ENCODE peak calls at places on chromosome 2, in eight cellular contexts. B is PC-3; M is CD4-positive, alpha-beta memory T cell; K is endothelial cell of umbilical vein; G is transverse colon; C is tibial nerve; L is left ventricle myocardium inferior; N is neuronal stem cell. S is an unnamed sample. For H3K4me1, the result is how much of the 10 kb centered on the place peaks cover.

GRCh38 chr2:241049739-241050623 is 51.6 kb downstream of the SNED1 start:
- DNase-seq in B (no peak), L (no peak), C (no peak), M (no peak), G (peak), N (peak), K (peak), S (no peak)

GRCh38 chr2:3288455-3289163 is 89.0 kb downstream of the EIPR1 start:
- DNase-seq in M (no peak), G (no peak), B (no peak), K (no peak), N (no peak), L (no peak), C (no peak), S (no peak)

GRCh38 chr2:165164201-165164600 is 39.6 kb downstream of the SCN3A start:
- DNase-seq in M (no peak), G (no peak), L (no peak), B (peak), K (no peak), C (no peak), N (no peak), S (no peak)

GRCh38 chr2:238850096-238850495 is 2.2 kb downstream of the TWIST2 start:
- DNase-seq in G (no peak), L (no peak), M (no peak), K (no peak), N (no peak), B (no peak), C (no peak), S (no peak)

GRCh38 chr2:172090044-172090946 is 5.0 kb downstream of the DLX1 start:
- DNase-seq in C (no peak), M (no peak), B (no peak), N (peak), G (no peak), K (no peak), L (no peak), S (peak)

GRCh38 chr2:183243760-183244159 is 119.5 kb downstream of the NUP35 start:
- DNase-seq in M (no peak), B (no peak), K (no peak), C (no peak), G (no peak), L (no peak), N (no peak), S (no peak)

GRCh38 chr2:96205238-96205637 is 3.4 kb downstream of the STARD7 start:
- DNase-seq in L (no peak), G (no peak), B (no peak), N (no peak), M (no peak), C (no peak), K (no peak), S (no peak)

GRCh38 chr2:101540518-101540917 is 65.6 kb upstream of the RFX8 start:
- DNase-seq in B (no peak), L (no peak), M (no peak), G (no peak), C (no peak), K (no peak), N (no peak), S (no peak)

GRCh38 chr2:85997016-85997970 is 108.4 kb downstream of the POLR1A start:
- DNase-seq in B (no peak), N (no peak), C (peak), K (no peak), L (peak), M (no peak), G (no peak), S (peak)

GRCh38 chr2:84901593-84902120 is 3.8 kb upstream of the TMSB10 start:
- DNase-seq in G (no peak), N (no peak), B (no peak), K (no peak), C (no peak), M (no peak), L (no peak), S (no peak)

GRCh38 chr2:216533504-216534068 is 34.9 kb downstream of the RPL37A start:
- DNase-seq in M (no peak), L (no peak), N (no peak), G (no peak), B (no peak), K (no peak), C (no peak), S (no peak)

GRCh38 chr2:216532562-216532961 is 33.9 kb downstream of the RPL37A start:
- DNase-seq in L (no peak), G (no peak), N (no peak), C (no peak), B (no peak), M (no peak), K (peak), S (no peak)

GRCh38 chr2:216536725-216537124 is 38.1 kb downstream of the RPL37A start:
- DNase-seq in L (peak), M (no peak), C (no peak), N (no peak), B (no peak), G (no peak), K (no peak), S (no peak)

GRCh38 chr2:216535454-216535995 is 36.9 kb downstream of the RPL37A start:
- DNase-seq in G (peak), B (peak), L (peak), N (no peak), M (no peak), C (peak), K (peak), S (peak)

GRCh38 chr2:216534809-216535208 is 36.2 kb downstream of the RPL37A start:
- DNase-seq in N (no peak), C (no peak), G (no peak), L (no peak), K (no peak), M (no peak), B (no peak), S (no peak)
- H3K4me3 ChIP-seq in N (no peak), C (no peak), G (no peak), L (peak), K (no peak), M (no peak), B (no peak), S (no peak)

DNA sequence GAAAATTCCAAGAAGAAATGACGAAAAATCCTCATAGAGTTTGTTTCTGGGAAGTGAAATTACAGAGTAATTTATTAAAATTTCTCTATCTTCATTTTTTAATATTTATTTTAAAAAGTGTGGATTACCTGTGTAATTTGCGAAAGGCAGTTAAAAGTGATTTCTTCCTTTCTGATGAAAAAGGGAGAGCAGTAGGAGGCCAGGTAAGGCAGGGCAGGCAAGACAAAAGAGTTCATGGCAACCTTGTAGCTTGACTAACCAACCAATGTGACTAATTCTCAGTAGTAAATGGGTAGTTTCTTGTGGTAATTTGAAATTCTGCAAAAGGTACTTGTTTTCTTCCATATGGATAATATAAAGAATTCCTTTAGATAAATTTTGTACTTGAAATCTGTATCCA is 34.9 kb upstream of the COL5A2 start:
- DNase-seq in B (no peak), K (no peak), N (no peak), G (no peak), M (no peak), L (no peak), C (no peak), S (no peak)
- H3K4me1 ChIP-seq in B (under half), K (under half), N (under half), G (under half), M (under half), L (under half), C (under half), S (under half)

DNA sequence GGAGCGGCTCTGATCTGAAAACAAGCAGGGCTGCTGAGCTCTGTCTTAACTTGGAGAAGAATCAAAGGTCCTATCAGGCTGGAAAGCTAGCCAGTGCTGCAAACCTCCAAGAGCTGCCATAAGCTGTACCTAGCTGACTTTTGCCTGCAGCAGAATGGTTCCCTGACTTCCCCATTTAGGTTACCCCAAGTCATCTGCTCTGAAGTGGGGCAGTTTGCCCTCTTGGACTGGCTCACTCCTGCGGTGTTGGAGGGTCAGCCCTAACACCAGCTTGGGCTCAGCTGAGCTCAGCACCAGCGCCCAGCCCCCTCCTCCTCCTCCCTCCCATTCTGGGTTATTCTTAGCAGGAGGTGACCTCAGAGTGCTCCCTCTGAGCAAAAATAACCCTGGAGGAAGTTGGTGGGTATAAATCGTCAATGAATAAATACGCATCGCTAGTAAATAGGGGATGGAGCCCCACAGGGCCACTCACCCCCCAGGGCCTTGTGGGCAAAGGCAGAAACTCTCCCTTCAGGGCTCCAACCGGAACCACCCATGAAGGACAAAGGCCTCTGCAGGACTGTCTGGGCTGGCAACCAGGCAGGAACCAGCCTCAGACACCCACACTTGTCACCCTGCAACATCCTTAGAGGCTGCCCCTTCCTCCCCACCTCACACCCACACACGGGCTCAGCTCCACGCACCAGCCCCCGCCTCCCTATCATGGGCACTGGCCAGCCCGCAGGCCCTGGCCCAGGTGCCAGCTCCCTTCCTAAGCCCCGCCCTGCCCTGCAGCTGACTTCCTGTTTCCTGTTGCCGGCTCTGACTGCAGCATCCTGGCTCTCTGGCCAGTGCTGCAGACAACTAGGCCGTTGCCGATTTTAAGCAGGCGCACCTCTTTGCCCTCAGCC is 46.9 kb downstream of the DNMT3A start:
- DNase-seq in N (no peak), L (peak), C (peak), B (peak), M (peak), K (peak), G (peak), S (no peak)
- H3K4me3 ChIP-seq in N (no peak), L (peak), C (no peak), B (no peak), M (peak), K (no peak), G (no peak), S (peak)

DNA sequence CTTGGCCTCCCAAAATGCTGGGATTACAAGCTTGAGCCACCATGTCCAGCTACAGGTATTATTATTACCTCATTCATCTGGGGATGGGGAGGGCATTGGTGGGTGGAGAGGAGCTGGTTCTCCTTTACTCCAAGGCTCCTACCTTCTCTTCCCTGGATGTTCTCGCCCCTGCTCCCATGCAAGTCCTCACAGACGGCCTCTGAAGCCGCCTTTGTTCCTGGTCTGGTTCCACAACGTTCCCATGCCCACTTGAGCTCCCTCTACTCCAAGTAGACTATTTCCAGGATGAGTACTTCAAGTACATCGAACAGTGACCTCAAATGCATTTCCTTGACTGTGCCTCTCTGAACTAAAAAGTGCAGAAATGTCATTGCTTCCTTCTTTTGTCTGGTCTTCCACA is 3.2 kb upstream of the SLC20A1 start:
- DNase-seq in K (no peak), L (no peak), C (no peak), B (no peak), G (no peak), N (no peak), M (no peak), S (peak)
- H3K4me1 ChIP-seq in K (half or more), L (under half), C (under half), B (half or more), G (under half), N (under half), M (under half), S (under half)

DNA sequence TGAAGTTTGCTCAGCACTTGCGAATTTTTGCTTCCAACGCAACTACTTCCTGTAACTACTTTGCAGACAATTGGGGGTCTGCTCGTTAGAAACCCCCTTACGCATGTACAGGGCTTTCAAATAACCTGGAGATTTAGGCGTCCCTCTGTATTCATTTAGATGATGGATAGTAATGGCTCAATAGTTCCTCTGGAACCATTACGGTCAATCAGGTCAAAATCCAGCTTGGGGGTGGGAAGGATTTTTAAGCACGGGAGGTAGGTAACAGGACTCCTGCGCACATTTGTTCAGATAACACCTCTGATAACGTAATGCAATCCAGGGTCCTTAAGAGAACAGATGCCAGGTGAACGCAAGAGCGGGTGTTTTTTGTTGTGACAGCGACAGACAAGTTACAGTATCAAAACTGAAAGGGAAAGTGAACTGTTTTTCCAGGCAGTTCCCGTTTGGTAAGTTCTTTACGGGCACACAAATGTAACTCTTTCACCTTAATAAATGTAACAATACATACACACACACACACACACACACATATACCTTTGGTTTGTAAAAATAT is 3.7 kb upstream of the OSR1 start:
- DNase-seq in K (no peak), N (no peak), M (peak), G (no peak), C (no peak), B (peak), L (no peak), S (no peak)
- H3K4me3 ChIP-seq in K (peak), N (no peak), M (peak), G (peak), C (peak), B (peak), L (peak), S (peak)

GRCh38 chr2:234423884-234424283 is 73.0 kb downstream of the ARL4C start:
- DNase-seq in B (no peak), N (no peak), L (no peak), M (no peak), K (no peak), G (no peak), C (no peak), S (no peak)
- H3K4me1 ChIP-seq in B (under half), N (under half), L (under half), M (half or more), K (under half), G (under half), C (under half), S (under half)

GRCh38 chr2:142445542-142445941 is 314.7 kb upstream of the LRP1B start:
- DNase-seq in M (no peak), N (no peak), C (no peak), K (no peak), G (no peak), L (no peak), B (no peak), S (no peak)
- H3K4me3 ChIP-seq in M (no peak), N (no peak), C (no peak), K (no peak), G (no peak), L (no peak), B (no peak), S (no peak)

DNA sequence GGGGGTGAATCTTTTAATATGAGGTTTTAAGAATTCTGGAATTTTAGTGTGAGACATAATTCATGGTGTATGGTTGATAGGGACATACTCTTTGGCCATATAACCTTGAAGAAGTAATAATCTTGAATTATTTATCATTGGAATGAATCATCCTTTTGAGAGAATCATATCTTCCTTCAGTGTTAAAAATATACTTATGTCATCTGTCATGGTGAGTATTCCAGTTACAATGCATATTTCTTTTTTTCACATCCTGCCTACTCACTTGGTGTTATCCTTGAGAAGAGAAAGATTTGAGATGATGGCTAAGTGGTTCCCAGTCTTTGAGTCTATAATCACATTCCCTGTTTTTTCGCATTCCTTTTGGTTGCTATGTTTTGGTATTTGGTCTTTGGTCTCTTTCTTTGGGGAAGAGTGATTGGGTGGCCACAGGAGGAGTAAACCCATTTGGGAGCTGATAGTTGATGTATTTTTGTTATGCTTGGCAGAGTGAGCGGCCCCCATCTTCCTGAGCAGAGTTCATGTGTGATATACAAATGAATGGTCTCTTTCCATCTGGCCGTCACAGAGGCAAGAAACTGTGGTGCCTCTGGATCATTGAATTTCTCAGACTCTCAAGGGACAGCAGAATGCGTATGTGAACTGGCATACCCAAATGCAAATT is 21.6 kb downstream of the ASAP2 start:
- DNase-seq in G (no peak), M (no peak), N (no peak), L (no peak), C (no peak), B (peak), K (peak), S (no peak)
- H3K4me1 ChIP-seq in G (under half), M (under half), N (under half), L (half or more), C (half or more), B (under half), K (half or more), S (half or more)

GRCh38 chr2:219254590-219255219 is 987 bp upstream of the TUBA4A start:
- DNase-seq in B (no peak), K (no peak), M (peak), G (no peak), L (no peak), N (no peak), C (no peak), S (no peak)
- H3K4me3 ChIP-seq in B (peak), K (peak), M (peak), G (peak), L (peak), N (no peak), C (peak), S (peak)